ENCODE peak calls at places on chromosomes 12 and 14, in ten cellular contexts. C, E, S, Y, I, K, A, P, Z and T are unnamed samples.

GRCh38 chr12:2138871-2139308 is 86.1 kb downstream of the CACNA1C start:
- DNase-seq in C (no peak), A (peak), S (no peak), E (no peak), Y (no peak), K (no peak), P (no peak), I (peak), Z (no peak), T (no peak)

GRCh38 chr12:49105504-49106120 is 5.0 kb downstream of the LMBR1L start:
- DNase-seq in A (peak), Y (no peak), C (no peak), I (peak), P (no peak), K (no peak), S (no peak), E (no peak), Z (no peak), T (peak)

GRCh38 chr12:6376079-6376941 is 947 bp upstream of the SCNN1A start:
- DNase-seq in Y (peak), Z (peak), P (peak), A (peak), S (no peak), K (peak), E (peak), I (peak), C (peak), T (peak)

GRCh38 chr12:10243803-10244520 is 31.3 kb downstream of the GABARAPL1 start:
- DNase-seq in K (no peak), C (no peak), E (no peak), A (no peak), I (no peak), Z (no peak), Y (no peak), S (no peak), P (no peak), T (no peak)

GRCh38 chr12:56933826-56934625 is at the start of gene SDR9C7:
- DNase-seq in I (no peak), P (no peak), S (no peak), K (no peak), C (no peak), A (no peak), E (no peak), Y (no peak), Z (no peak), T (no peak)

GRCh38 chr12:130583800-130584199 is 132.3 kb downstream of the RIMBP2 start:
- DNase-seq in A (no peak), Y (no peak), I (no peak), S (no peak), K (no peak), P (no peak), Z (no peak), E (no peak), C (no peak), T (no peak)

GRCh38 chr12:30440826-30441602 is 254.7 kb downstream of the IPO8 start:
- DNase-seq in A (peak), Z (no peak), E (no peak), C (no peak), P (no peak), I (no peak), K (no peak), S (peak), Y (no peak), T (peak)

GRCh38 chr12:52437508-52437907 is 3.3 kb upstream of the KRT75 start:
- DNase-seq in K (no peak), A (no peak), P (no peak), Y (no peak), C (no peak), I (no peak), E (no peak), S (no peak), Z (no peak), T (no peak)

GRCh38 chr14:74198441-74199234 is 40.6 kb upstream of the VSX2 start:
- DNase-seq in S (no peak), A (no peak), I (no peak), K (no peak), Z (no peak), E (no peak), P (no peak), C (no peak), Y (no peak), T (no peak)

GRCh38 chr14:75011356-75012097 is 8.8 kb downstream of the EIF2B2 start:
- DNase-seq in A (peak), C (no peak), K (no peak), P (no peak), S (peak), I (peak), E (no peak), Z (no peak), Y (no peak), T (peak)

GRCh38 chr12:48776956-48777355 is 11.9 kb downstream of the ADCY6 start:
- DNase-seq in K (no peak), E (no peak), I (no peak), C (no peak), A (no peak), S (no peak), Y (no peak), Z (no peak), P (no peak), T (no peak)

GRCh38 chr12:53766881-53767280 is 15.1 kb upstream of the CISTR start:
- DNase-seq in P (no peak), S (no peak), I (no peak), A (peak), K (no peak), Y (no peak), E (no peak), Z (no peak), C (no peak), T (no peak)

DNA sequence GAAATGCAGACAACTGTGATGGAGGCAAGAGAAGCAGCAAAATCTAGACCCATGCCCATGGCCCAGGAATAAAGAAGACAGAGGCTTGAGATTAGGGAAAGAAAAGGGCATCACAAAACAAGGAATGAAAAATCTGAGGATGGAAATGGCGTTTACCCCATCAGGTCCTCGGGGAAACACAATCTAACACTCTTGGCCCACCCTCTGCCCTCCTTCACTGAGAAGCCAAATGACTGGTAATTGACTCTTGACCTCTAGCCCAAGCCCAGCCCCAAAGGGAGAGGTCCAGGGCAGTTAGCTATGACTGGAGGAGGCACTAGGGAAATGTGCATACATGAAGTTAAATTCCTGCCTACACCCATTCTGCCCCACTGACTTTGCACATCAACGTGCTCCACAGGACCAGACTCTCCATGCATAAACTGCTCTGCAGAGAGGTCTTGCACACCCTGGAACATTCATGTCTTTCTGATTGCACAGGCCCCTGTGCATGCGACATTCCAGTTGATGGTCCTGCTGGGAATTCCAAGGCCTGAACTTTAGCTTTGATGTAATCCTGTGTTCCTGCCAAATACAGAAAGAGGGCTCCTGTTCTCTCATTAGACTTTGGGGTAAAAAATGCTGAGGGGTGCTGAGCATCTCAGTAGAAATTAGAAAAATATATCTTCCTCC is 5.7 kb downstream of the ZFHX2 start:
- DNase-seq in K (no peak), Z (no peak), C (no peak), A (no peak), I (no peak), Y (no peak), S (no peak), P (no peak), E (peak), T (no peak)
- H3K4me3 ChIP-seq in K (no peak), Z (no peak), C (no peak), A (no peak), I (no peak), Y (no peak), S (no peak), P (no peak), E (peak), T (no peak)

DNA sequence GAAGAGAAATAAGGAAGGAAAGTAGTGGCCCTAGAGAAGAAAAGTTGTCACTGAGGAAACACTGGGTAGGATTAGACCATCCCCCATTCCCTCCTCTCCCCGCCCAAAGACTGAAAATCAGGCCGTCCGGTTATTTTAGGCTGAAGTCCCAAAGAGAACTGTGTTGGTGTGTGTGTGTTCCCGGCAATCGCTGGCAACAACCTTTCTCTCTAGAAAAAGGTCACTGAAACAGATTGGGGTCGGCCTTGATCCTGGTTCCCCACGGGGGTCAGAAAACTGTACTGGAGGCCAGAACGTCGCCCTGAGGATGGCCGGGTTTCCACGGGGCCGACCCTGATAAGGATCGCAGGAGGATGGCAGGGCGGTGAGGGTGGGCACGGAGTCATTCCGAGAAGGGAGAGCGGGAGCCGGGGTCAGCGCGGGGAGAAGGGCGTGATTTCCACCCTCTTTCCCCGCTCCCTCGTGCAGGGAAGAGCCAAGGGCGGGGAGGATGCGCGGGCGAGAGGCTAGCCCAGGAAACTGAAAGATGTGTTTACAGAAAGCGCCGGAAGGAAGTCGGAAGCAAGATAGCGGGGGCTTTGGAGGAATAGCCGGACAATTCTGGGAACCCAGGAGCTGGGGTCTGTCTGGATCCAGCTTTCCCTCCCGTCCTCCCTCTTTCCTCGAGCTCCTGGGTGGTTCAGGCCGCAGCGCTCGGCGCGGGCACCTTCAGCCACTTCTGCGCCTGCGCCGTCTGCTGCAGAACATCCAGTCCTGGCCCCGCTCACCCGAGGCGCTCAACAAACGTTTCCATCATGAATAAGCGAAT is 25.3 kb upstream of the SPTLC2 start:
- DNase-seq in C (peak), Y (peak), E (peak), P (peak), Z (peak), K (peak), I (peak), S (peak), A (peak), T (peak)
- H3K4me3 ChIP-seq in C (no peak), Y (peak), E (peak), P (peak), Z (peak), K (peak), I (peak), S (peak), A (peak), T (peak)

GRCh38 chr12:120700863-120701262 is 9.4 kb upstream of the UNC119B start:
- DNase-seq in A (no peak), Y (no peak), K (no peak), C (peak), E (no peak), Z (peak), S (no peak), P (no peak), I (no peak), T (no peak)
- H3K4me3 ChIP-seq in A (no peak), Y (no peak), K (no peak), C (no peak), E (no peak), Z (no peak), S (no peak), P (no peak), I (no peak), T (no peak)

GRCh38 chr12:27336254-27336653 is 3.6 kb downstream of the BMAL2 start:
- DNase-seq in I (no peak), S (no peak), A (no peak), E (no peak), Y (no peak), K (no peak), Z (peak), P (no peak), C (no peak), T (peak)

GRCh38 chr12:27334052-27334720 is 1.6 kb downstream of the BMAL2 start:
- DNase-seq in C (no peak), K (no peak), Z (no peak), E (no peak), A (no peak), Y (no peak), P (no peak), I (no peak), S (no peak), T (peak)

GRCh38 chr12:27333311-27334009 is 824 bp downstream of the BMAL2 start:
- DNase-seq in Y (no peak), P (no peak), E (peak), C (peak), Z (peak), S (peak), I (no peak), K (peak), A (peak), T (peak)

GRCh38 chr12:27335364-27336145 is 2.9 kb downstream of the BMAL2 start:
- DNase-seq in Z (no peak), C (no peak), S (no peak), A (no peak), K (no peak), E (no peak), I (no peak), Y (no peak), P (no peak), T (peak)

DNA sequence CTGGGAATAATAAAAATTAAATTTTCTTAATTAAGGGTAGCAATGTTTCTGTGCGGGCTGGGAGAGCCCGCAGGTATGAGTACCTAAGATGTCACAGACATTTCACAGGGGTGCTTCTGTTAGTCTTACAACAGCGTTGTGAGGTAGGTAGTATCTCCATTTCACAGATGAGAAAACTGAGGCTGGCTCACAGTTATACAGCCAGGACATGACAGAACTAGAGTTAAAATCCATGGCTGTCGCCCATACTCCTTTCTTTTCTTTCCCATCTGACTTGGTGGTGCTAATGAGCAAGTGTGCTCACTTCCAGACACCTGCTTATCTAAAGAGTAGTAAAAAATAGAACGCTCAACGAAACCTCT is 2.1 kb downstream of the BMAL2 start:
- DNase-seq in K (no peak), S (no peak), I (no peak), P (no peak), E (no peak), Y (no peak), A (no peak), Z (no peak), C (no peak), T (no peak)
- H3K4me3 ChIP-seq in K (no peak), S (no peak), I (no peak), P (no peak), E (no peak), Y (no peak), A (no peak), Z (peak), C (no peak), T (no peak)

DNA sequence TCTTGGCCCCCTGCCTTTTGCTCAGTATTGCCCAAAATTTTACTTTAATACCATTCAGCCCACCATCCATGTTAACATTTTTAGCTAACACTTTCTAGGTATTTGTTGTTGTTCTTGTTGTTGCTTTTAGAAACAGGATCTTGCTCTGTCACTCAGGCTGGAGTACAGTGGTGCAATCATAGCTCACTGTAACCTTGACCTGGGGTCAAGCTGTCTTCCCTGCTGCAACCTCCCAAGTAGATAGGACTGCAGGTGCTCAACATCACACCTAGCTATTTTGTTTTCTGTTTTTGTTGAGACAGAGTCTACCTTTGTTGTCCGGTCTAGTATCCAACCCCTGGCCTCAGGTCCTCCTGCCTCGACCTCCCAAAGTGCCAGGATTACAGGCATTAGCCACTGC is 4.0 kb downstream of the MIPOL1 start:
- DNase-seq in P (no peak), S (no peak), Z (no peak), C (no peak), I (no peak), K (no peak), A (no peak), Y (no peak), E (no peak), T (no peak)
- H3K4me3 ChIP-seq in P (no peak), S (no peak), Z (no peak), C (no peak), I (no peak), K (no peak), A (no peak), Y (no peak), E (no peak), T (no peak)

DNA sequence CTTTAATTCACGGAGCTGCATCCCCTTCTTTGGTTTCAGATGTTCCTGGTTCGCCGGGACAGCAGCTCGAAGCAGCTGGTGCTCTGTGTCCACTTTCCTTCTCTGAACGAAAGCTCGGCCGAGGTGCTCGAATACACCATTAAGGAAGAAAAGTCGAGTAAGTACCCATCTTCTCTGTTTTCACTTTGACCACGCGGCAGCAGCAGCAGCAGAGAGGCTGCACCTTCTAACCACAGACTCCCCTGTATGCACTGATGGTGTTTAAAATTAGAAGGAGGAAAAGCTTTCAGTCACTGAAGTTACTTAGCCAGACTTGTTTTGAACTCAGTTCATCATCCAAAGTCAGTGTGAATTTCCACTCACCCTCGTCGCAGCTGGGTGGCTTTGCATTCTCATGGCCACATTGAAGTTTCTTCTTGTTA is 63.8 kb downstream of the RIN3 start:
- DNase-seq in S (no peak), C (no peak), A (no peak), P (no peak), K (no peak), Z (no peak), Y (no peak), E (no peak), I (no peak), T (no peak)
- H3K4me3 ChIP-seq in S (no peak), C (no peak), A (no peak), P (no peak), K (no peak), Z (no peak), Y (no peak), E (no peak), I (no peak), T (no peak)

GRCh38 chr14:104933721-104934379 is 9.2 kb downstream of the PLD4 start:
- DNase-seq in K (peak), I (no peak), A (no peak), P (no peak), Z (no peak), Y (no peak), S (no peak), C (peak), E (peak), T (peak)

GRCh38 chr14:104932676-104933631 is 8.3 kb downstream of the PLD4 start:
- DNase-seq in Z (peak), E (peak), K (peak), Y (peak), S (peak), C (peak), A (peak), P (peak), I (peak), T (peak)

GRCh38 chr14:104930526-104931322 is 6.0 kb downstream of the PLD4 start:
- DNase-seq in A (no peak), Z (no peak), P (no peak), I (no peak), C (peak), E (peak), Y (no peak), S (no peak), K (no peak), T (no peak)

GRCh38 chr14:104931323-104931770 is 6.7 kb downstream of the PLD4 start:
- DNase-seq in I (no peak), P (no peak), Y (no peak), K (no peak), C (no peak), E (no peak), A (no peak), S (no peak), Z (no peak), T (no peak)

GRCh38 chr14:104931771-104932675 is 7.3 kb downstream of the PLD4 start:
- DNase-seq in P (peak), Y (no peak), Z (no peak), K (peak), S (no peak), I (no peak), E (peak), A (no peak), C (peak), T (no peak)
- H3K4me3 ChIP-seq in P (peak), Y (peak), Z (peak), K (peak), S (peak), I (no peak), E (peak), A (no peak), C (no peak), T (no peak)

GRCh38 chr12:117190210-117190781 is at the start of gene FBXO21:
- DNase-seq in P (peak), C (peak), E (peak), I (peak), Y (peak), K (peak), S (peak), A (peak), Z (peak), T (peak)
- H3K4me3 ChIP-seq in P (peak), C (peak), E (peak), I (peak), Y (peak), K (peak), S (peak), A (peak), Z (peak), T (peak)

GRCh38 chr12:51027342-51027835 is 1.2 kb upstream of the SLC11A2 start:
- DNase-seq in C (no peak), Y (no peak), P (peak), S (no peak), E (no peak), A (no peak), K (no peak), I (no peak), Z (no peak), T (no peak)

GRCh38 chr12:51025748-51026654 is at the start of gene SLC11A2:
- DNase-seq in A (peak), Z (peak), K (peak), Y (peak), S (peak), C (peak), E (peak), P (peak), I (peak), T (peak)

GRCh38 chr12:51028126-51028810 is 2.1 kb upstream of the SLC11A2 start:
- DNase-seq in P (no peak), C (peak), S (peak), A (peak), I (peak), Z (no peak), Y (peak), E (no peak), K (no peak), T (peak)

GRCh38 chr12:51025182-51025747 is 919 bp downstream of the SLC11A2 start:
- DNase-seq in P (no peak), Z (no peak), A (no peak), C (no peak), I (no peak), E (no peak), Y (no peak), K (no peak), S (no peak), T (no peak)

DNA sequence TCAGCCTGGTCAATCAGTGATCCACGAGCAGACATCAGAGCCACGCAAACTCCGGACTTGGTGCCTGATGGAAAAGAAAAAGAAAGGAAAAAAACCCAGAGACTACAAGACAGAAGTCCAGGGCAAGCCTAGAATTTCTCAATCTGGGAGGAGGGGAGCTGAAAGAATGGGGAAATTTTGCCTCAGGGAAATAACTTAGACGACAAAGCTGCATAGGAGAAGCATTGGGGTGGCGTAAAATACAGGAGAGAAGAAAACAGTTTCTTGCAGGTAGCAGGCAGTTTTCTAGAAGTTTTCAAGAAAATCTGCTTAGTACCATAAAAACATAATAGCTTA is 2.6 kb upstream of the SLC11A2 start:
- DNase-seq in S (no peak), A (no peak), P (no peak), Y (no peak), K (no peak), C (no peak), Z (no peak), E (no peak), I (no peak), T (peak)
- H3K4me3 ChIP-seq in S (peak), A (no peak), P (no peak), Y (no peak), K (no peak), C (no peak), Z (no peak), E (peak), I (no peak), T (peak)